ENCODE peak calls at places on chromosomes 4 and X, in ten cellular contexts. One of them, this sample, is unnamed.

GRCh38 chrX:137072396-137072795 is 38.6 kb upstream of the GPR101 start:
- DNase-seq in stimulated activated CD4-positive, alpha-beta T cell treated with anti-CD3 and anti-CD28 coated beads, Interleukin-1b, Interleukin-23, amount 100 ng/mL, for 48 hours: no peak
- DNase-seq in cerebellar cortex: no peak
- DNase-seq in SIG-M5: no peak
- DNase-seq in SW 1271: no peak
- DNase-seq in COR-L47: no peak
- DNase-seq in amniotic epithelial cell: no peak
- DNase-seq in stimulated activated CD8-positive, alpha-beta memory T cell treated with anti-CD3 and anti-CD28 coated beads, Interleukin-12 subunit alpha, Interleukin-12 subunit beta, amount 100 ng/mL, for 1 hour: no peak
- DNase-seq in mucosa of descending colon: no peak
- DNase-seq in RPMI7951: no peak
- DNase-seq in this sample: no peak

GRCh38 chrX:92209936-92210335 is 430.8 kb downstream of the PCDH11X start:
- DNase-seq in SW 1271: no peak
- DNase-seq in SIG-M5: no peak
- DNase-seq in amniotic epithelial cell: no peak
- DNase-seq in stimulated activated CD8-positive, alpha-beta memory T cell treated with anti-CD3 and anti-CD28 coated beads, Interleukin-12 subunit alpha, Interleukin-12 subunit beta, amount 100 ng/mL, for 1 hour: no peak
- DNase-seq in stimulated activated CD4-positive, alpha-beta T cell treated with anti-CD3 and anti-CD28 coated beads, Interleukin-1b, Interleukin-23, amount 100 ng/mL, for 48 hours: no peak
- DNase-seq in mucosa of descending colon: no peak
- DNase-seq in COR-L47: no peak
- DNase-seq in cerebellar cortex: no peak
- DNase-seq in RPMI7951: no peak
- DNase-seq in this sample: no peak

GRCh38 chrX:113033966-113034680 is 193.5 kb upstream of the AMOT start:
- DNase-seq in SIG-M5: no peak
- DNase-seq in cerebellar cortex: no peak
- DNase-seq in stimulated activated CD4-positive, alpha-beta T cell treated with anti-CD3 and anti-CD28 coated beads, Interleukin-1b, Interleukin-23, amount 100 ng/mL, for 48 hours: no peak
- DNase-seq in COR-L47: no peak
- DNase-seq in amniotic epithelial cell: no peak
- DNase-seq in stimulated activated CD8-positive, alpha-beta memory T cell treated with anti-CD3 and anti-CD28 coated beads, Interleukin-12 subunit alpha, Interleukin-12 subunit beta, amount 100 ng/mL, for 1 hour: no peak
- DNase-seq in mucosa of descending colon: no peak
- DNase-seq in SW 1271: no peak
- DNase-seq in RPMI7951: no peak
- DNase-seq in this sample: no peak

GRCh38 chr4:35100932-35101331 is 1143.4 kb downstream of the ARAP2 start:
- DNase-seq in cerebellar cortex: no peak
- DNase-seq in stimulated activated CD4-positive, alpha-beta T cell treated with anti-CD3 and anti-CD28 coated beads, Interleukin-1b, Interleukin-23, amount 100 ng/mL, for 48 hours: no peak
- DNase-seq in amniotic epithelial cell: no peak
- DNase-seq in RPMI7951: no peak
- DNase-seq in stimulated activated CD8-positive, alpha-beta memory T cell treated with anti-CD3 and anti-CD28 coated beads, Interleukin-12 subunit alpha, Interleukin-12 subunit beta, amount 100 ng/mL, for 1 hour: no peak
- DNase-seq in mucosa of descending colon: no peak
- DNase-seq in COR-L47: no peak
- DNase-seq in SW 1271: no peak
- DNase-seq in SIG-M5: no peak
- DNase-seq in this sample: no peak

GRCh38 chrX:69109706-69110635 is 55.3 kb downstream of the PJA1 start:
- DNase-seq in COR-L47: no peak
- DNase-seq in stimulated activated CD4-positive, alpha-beta T cell treated with anti-CD3 and anti-CD28 coated beads, Interleukin-1b, Interleukin-23, amount 100 ng/mL, for 48 hours: no peak
- DNase-seq in SIG-M5: no peak
- DNase-seq in cerebellar cortex: no peak
- DNase-seq in SW 1271: no peak
- DNase-seq in stimulated activated CD8-positive, alpha-beta memory T cell treated with anti-CD3 and anti-CD28 coated beads, Interleukin-12 subunit alpha, Interleukin-12 subunit beta, amount 100 ng/mL, for 1 hour: no peak
- DNase-seq in amniotic epithelial cell: peak; percentile 72
- DNase-seq in mucosa of descending colon: no peak
- DNase-seq in RPMI7951: peak; percentile 97
- DNase-seq in this sample: peak; percentile 71

GRCh38 chr4:181971973-181972372 is 271.2 kb upstream of the TENM3 start:
- DNase-seq in SW 1271: no peak
- DNase-seq in stimulated activated CD4-positive, alpha-beta T cell treated with anti-CD3 and anti-CD28 coated beads, Interleukin-1b, Interleukin-23, amount 100 ng/mL, for 48 hours: no peak
- DNase-seq in cerebellar cortex: no peak
- DNase-seq in RPMI7951: peak; percentile 67
- DNase-seq in COR-L47: no peak
- DNase-seq in stimulated activated CD8-positive, alpha-beta memory T cell treated with anti-CD3 and anti-CD28 coated beads, Interleukin-12 subunit alpha, Interleukin-12 subunit beta, amount 100 ng/mL, for 1 hour: no peak
- DNase-seq in mucosa of descending colon: no peak
- DNase-seq in amniotic epithelial cell: peak; percentile 58
- DNase-seq in SIG-M5: no peak
- DNase-seq in this sample: peak; percentile 50

GRCh38 chr4:23932935-23933334 is 43.1 kb upstream of the PPARGC1A start:
- DNase-seq in amniotic epithelial cell: no peak
- DNase-seq in mucosa of descending colon: no peak
- DNase-seq in stimulated activated CD8-positive, alpha-beta memory T cell treated with anti-CD3 and anti-CD28 coated beads, Interleukin-12 subunit alpha, Interleukin-12 subunit beta, amount 100 ng/mL, for 1 hour: no peak
- DNase-seq in RPMI7951: peak; percentile 7
- DNase-seq in COR-L47: no peak
- DNase-seq in SIG-M5: no peak
- DNase-seq in SW 1271: no peak
- DNase-seq in cerebellar cortex: no peak
- DNase-seq in stimulated activated CD4-positive, alpha-beta T cell treated with anti-CD3 and anti-CD28 coated beads, Interleukin-1b, Interleukin-23, amount 100 ng/mL, for 48 hours: no peak
- DNase-seq in this sample: no peak

GRCh38 chrX:106415276-106415895 is 196.4 kb upstream of the RADX start:
- DNase-seq in stimulated activated CD4-positive, alpha-beta T cell treated with anti-CD3 and anti-CD28 coated beads, Interleukin-1b, Interleukin-23, amount 100 ng/mL, for 48 hours: no peak
- DNase-seq in amniotic epithelial cell: peak; percentile 4
- DNase-seq in mucosa of descending colon: no peak
- DNase-seq in COR-L47: no peak
- DNase-seq in RPMI7951: peak; percentile 3
- DNase-seq in stimulated activated CD8-positive, alpha-beta memory T cell treated with anti-CD3 and anti-CD28 coated beads, Interleukin-12 subunit alpha, Interleukin-12 subunit beta, amount 100 ng/mL, for 1 hour: no peak
- DNase-seq in cerebellar cortex: peak; percentile 0
- DNase-seq in SIG-M5: no peak
- DNase-seq in SW 1271: no peak
- DNase-seq in this sample: no peak

GRCh38 chr4:155073852-155074251 is 134.6 kb upstream of the NPY2R start:
- DNase-seq in amniotic epithelial cell: no peak
- DNase-seq in SIG-M5: no peak
- DNase-seq in COR-L47: no peak
- DNase-seq in stimulated activated CD8-positive, alpha-beta memory T cell treated with anti-CD3 and anti-CD28 coated beads, Interleukin-12 subunit alpha, Interleukin-12 subunit beta, amount 100 ng/mL, for 1 hour: no peak
- DNase-seq in stimulated activated CD4-positive, alpha-beta T cell treated with anti-CD3 and anti-CD28 coated beads, Interleukin-1b, Interleukin-23, amount 100 ng/mL, for 48 hours: no peak
- DNase-seq in mucosa of descending colon: no peak
- DNase-seq in SW 1271: no peak
- DNase-seq in cerebellar cortex: no peak
- DNase-seq in RPMI7951: no peak
- DNase-seq in this sample: no peak

GRCh38 chrX:15055146-15055930 is 182.1 kb downstream of the MOSPD2 start:
- DNase-seq in cerebellar cortex: no peak
- DNase-seq in mucosa of descending colon: no peak
- DNase-seq in amniotic epithelial cell: peak; percentile 2
- DNase-seq in SIG-M5: no peak
- DNase-seq in RPMI7951: no peak
- DNase-seq in SW 1271: no peak
- DNase-seq in stimulated activated CD8-positive, alpha-beta memory T cell treated with anti-CD3 and anti-CD28 coated beads, Interleukin-12 subunit alpha, Interleukin-12 subunit beta, amount 100 ng/mL, for 1 hour: no peak
- DNase-seq in COR-L47: no peak
- DNase-seq in stimulated activated CD4-positive, alpha-beta T cell treated with anti-CD3 and anti-CD28 coated beads, Interleukin-1b, Interleukin-23, amount 100 ng/mL, for 48 hours: no peak
- DNase-seq in this sample: no peak